ENCODE peak calls at places on chromosomes 12 and 14, in four cellular contexts. U is A549, P is right cardiac atrium, R is right lobe of liver. L is an unnamed sample.

GRCh38 chr14:96363751-96364336 is 518 bp downstream of the GSKIP start:
- DNase-seq in U (peak; percentile 55), P (no peak), R (peak; percentile 61), L (peak; percentile 22)

GRCh38 chr14:22822017-22822618 is 6.9 kb upstream of the SLC7A7 start:
- DNase-seq in U (no peak), P (no peak), R (no peak), L (no peak)

GRCh38 chr14:94143711-94144110 is 14.3 kb upstream of the IFI27L2 start:
- DNase-seq in U (no peak), P (no peak), R (no peak), L (no peak)

GRCh38 chr12:83432176-83432719 is 745.5 kb downstream of the TMTC2 start:
- DNase-seq in U (no peak), P (peak; percentile 9), R (no peak), L (peak; percentile 54)

GRCh38 chr12:124233041-124233836 is 61.7 kb upstream of the RFLNA start:
- DNase-seq in U (no peak), P (no peak), R (no peak), L (peak; percentile 56)

GRCh38 chr14:37870947-37871346 is 275.5 kb downstream of the TTC6 start:
- DNase-seq in U (no peak), P (no peak), R (no peak), L (no peak)

GRCh38 chr12:76945867-76946266 is 67.0 kb upstream of the CSRP2 start:
- DNase-seq in U (no peak), P (no peak), R (no peak), L (no peak)

GRCh38 chr14:102902086-102902485 is 20.4 kb upstream of the AMN start:
- DNase-seq in U (no peak), P (no peak), R (no peak), L (no peak)

GRCh38 chr12:130876297-130876696 is 4.4 kb downstream of the RAN start:
- DNase-seq in U (no peak), P (no peak), R (no peak), L (no peak)

GRCh38 chr12:34595749-34596733 is 573.7 kb downstream of the ALG10 start:
- DNase-seq in U (no peak), P (peak; percentile 16), R (peak; percentile 5), L (no peak)

GRCh38 chr14:21384494-21384851 is 654 bp upstream of the SUPT16H start:
- DNase-seq in U (no peak), P (no peak), R (peak; percentile 29), L (no peak)

GRCh38 chr12:8088574-8088973 is 6.5 kb downstream of the NECAP1 start:
- DNase-seq in U (no peak), P (no peak), R (no peak), L (no peak)

GRCh38 chr12:51326762-51327439 is 2.9 kb upstream of the BIN2 start:
- DNase-seq in U (peak; percentile 42), P (no peak), R (no peak), L (peak; percentile 10)

GRCh38 chr14:66503532-66503931 is 4.4 kb upstream of the GPHN start:
- DNase-seq in U (no peak), P (no peak), R (no peak), L (peak; percentile 15)

GRCh38 chr14:77111021-77111420 is 13.0 kb downstream of the CIPC start:
- DNase-seq in U (no peak), P (no peak), R (no peak), L (no peak)

GRCh38 chr12:2284857-2285256 is 232.1 kb downstream of the CACNA1C start:
- DNase-seq in U (peak; percentile 50), P (peak; percentile 93), R (peak; percentile 75), L (peak; percentile 58)

GRCh38 chr12:66403746-66404145 is 101.5 kb downstream of the HELB start:
- DNase-seq in U (no peak), P (no peak), R (no peak), L (no peak)

GRCh38 chr14:77123381-77124344 is 17.9 kb downstream of the ZDHHC22 start:
- DNase-seq in U (no peak), P (no peak), R (peak; percentile 56), L (no peak)

GRCh38 chr12:39236994-39237393 is 205.9 kb downstream of the KIF21A start:
- DNase-seq in U (peak; percentile 70), P (no peak), R (no peak), L (no peak)

GRCh38 chr12:79455314-79455713 is 235.4 kb downstream of the PAWR start:
- DNase-seq in U (no peak), P (no peak), R (no peak), L (no peak)

GRCh38 chr14:95045255-95045701 is 112.1 kb downstream of the DICER1 start:
- DNase-seq in U (no peak), P (no peak), R (no peak), L (no peak)

GRCh38 chr12:100868487-100868886 is 73.9 kb downstream of the ANO4 start:
- DNase-seq in U (no peak), P (no peak), R (no peak), L (no peak)

GRCh38 chr14:50714452-50715073 is 46.5 kb upstream of the SAV1 start:
- DNase-seq in U (peak; percentile 13), P (no peak), R (no peak), L (peak; percentile 36)

GRCh38 chr14:58705066-58705465 is 67.3 kb downstream of the DACT1 start:
- DNase-seq in U (no peak), P (no peak), R (no peak), L (no peak)

GRCh38 chr12:6089041-6089823 is 35.2 kb downstream of the VWF start:
- DNase-seq in U (peak; percentile 22), P (no peak), R (no peak), L (peak; percentile 34)

GRCh38 chr12:84502907-84503787 is 409.5 kb downstream of the SLC6A15 start:
- DNase-seq in U (peak; percentile 69), P (no peak), R (no peak), L (peak; percentile 85)

GRCh38 chr14:23123419-23123818 is 4.4 kb upstream of the CEBPE start:
- DNase-seq in U (no peak), P (peak; percentile 88), R (no peak), L (peak; percentile 58)

GRCh38 chr12:27975222-27976136 is 2.9 kb upstream of the PTHLH start:
- DNase-seq in U (peak; percentile 68), P (peak; percentile 47), R (peak; percentile 23), L (no peak)

GRCh38 chr12:193282-193681 is 20.7 kb downstream of the SLC6A12 start:
- DNase-seq in U (no peak), P (no peak), R (peak; percentile 11), L (no peak)

GRCh38 chr12:74889563-74890236 is 319.9 kb downstream of the KCNC2 start:
- DNase-seq in U (peak; percentile 49), P (no peak), R (no peak), L (peak; percentile 2)

GRCh38 chr12:26798013-26798412 is 35.0 kb downstream of the ITPR2 start:
- DNase-seq in U (no peak), P (no peak), R (no peak), L (peak; percentile 83)

GRCh38 chr12:109523071-109523470 is 45.6 kb downstream of the UBE3B start:
- DNase-seq in U (no peak), P (peak; percentile 89), R (no peak), L (no peak)

GRCh38 chr12:53222170-53223005 is 9.6 kb downstream of the RARG start:
- DNase-seq in U (no peak), P (peak; percentile 40), R (no peak), L (peak; percentile 23)
- H3K4me1 ChIP-seq in U (peaks cover 51% of the 10 kb centered on the region), P (peaks cover 8% of the 10 kb centered on the region), R (no peaks in the 10 kb centered on the region), L (peaks cover 23% of the 10 kb centered on the region)

DNA sequence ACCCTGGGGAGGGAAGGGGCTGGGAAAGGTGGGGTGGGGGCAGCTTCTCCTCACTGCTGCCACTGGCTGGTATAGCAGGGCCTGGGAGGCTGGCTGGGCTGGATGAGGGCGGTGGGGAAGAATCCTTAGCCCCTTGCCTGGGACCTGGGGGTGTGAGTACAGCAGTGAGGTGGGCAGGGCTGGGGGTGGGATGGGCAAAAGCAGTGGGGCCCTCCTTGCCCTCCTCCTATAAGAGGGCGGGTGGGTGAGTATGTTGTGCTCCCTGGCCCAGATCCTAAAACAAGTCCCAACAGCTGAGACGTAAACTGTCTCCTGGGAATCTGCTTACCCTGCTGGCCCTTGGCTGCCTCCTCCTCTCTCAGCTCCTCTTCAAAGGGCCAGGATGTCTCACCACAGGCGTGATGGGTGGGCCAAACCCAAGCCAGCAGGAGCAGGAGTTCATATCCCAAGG is 2.2 kb downstream of the NCKAP5L start:
- DNase-seq in U (no peak), P (peak; percentile 65), R (no peak), L (peak; percentile 98)
- H3K4me1 ChIP-seq in U (peaks cover 16% of the 10 kb centered on the region), P (peaks cover 30% of the 10 kb centered on the region), R (no peaks in the 10 kb centered on the region), L (peaks cover 24% of the 10 kb centered on the region)

GRCh38 chr12:93850476-93850875 is 173.3 kb downstream of the CRADD start:
- DNase-seq in U (no peak), P (no peak), R (no peak), L (no peak)
- H3K4me1 ChIP-seq in U (no peaks in the 10 kb centered on the region), P (peaks cover 12% of the 10 kb centered on the region), R (no peaks in the 10 kb centered on the region), L (no peaks in the 10 kb centered on the region)

GRCh38 chr14:68794130-68794855 is 1.4 kb upstream of the ZFP36L1 start:
- DNase-seq in U (peak; percentile 86), P (peak; percentile 95), R (peak; percentile 91), L (peak; percentile 57)

GRCh38 chr14:68793734-68794129 is 865 bp upstream of the ZFP36L1 start:
- DNase-seq in U (no peak), P (peak; percentile 76), R (no peak), L (no peak)

GRCh38 chr14:68791078-68791983 is 1.5 kb downstream of the ZFP36L1 start:
- DNase-seq in U (peak; percentile 38), P (peak; percentile 73), R (no peak), L (peak; percentile 60)

GRCh38 chr14:68792022-68792829 is 641 bp downstream of the ZFP36L1 start:
- DNase-seq in U (peak; percentile 38), P (peak; percentile 69), R (no peak), L (no peak)

DNA sequence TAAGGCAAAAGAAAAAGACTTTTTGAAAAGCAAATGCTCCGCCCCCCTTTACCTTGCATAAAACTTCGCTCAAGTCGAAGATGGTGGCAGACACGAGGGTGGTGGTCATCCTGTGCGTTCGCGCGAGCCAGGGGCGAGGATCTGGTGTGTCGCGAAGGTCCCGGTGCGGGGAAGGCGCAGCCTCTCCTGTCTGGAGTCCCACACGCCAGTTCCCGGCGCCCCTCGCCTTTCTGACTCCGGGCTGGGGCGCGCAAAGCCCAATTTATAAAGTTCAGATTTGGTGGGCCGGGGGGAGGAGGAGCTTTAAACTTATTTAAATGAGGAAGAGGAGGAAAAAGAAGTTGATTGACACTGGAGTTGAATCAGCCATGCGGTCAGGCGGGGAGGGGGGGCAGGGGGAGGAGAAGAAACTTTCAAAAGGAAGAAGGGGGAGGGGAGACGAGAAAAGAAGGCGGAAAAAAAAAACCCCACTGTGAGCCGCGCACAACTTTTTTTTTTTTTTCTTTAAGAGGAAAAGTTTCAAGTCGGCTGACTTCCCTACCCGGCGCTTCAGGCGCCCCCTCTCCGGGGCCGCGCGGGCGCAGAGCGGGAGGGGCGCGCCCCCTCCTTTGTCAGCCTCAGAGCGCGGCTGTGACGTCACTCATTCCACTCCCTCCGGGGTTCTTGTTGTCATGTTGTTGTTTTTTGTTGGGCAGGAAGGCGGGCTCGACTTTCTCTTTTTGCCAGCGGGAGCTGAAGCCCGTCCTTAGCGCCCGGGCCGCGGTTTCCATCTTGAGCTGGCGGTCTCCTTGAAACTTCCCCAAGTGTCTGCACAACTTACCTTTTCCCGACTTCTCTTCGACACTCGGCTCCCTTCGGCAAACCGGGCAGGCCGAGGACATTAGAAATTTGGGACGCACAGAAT is at the start of gene ZFP36L1:
- DNase-seq in U (peak; percentile 97), P (peak; percentile 97), R (peak; percentile 97), L (peak; percentile 92)
- H3K4me1 ChIP-seq in U (peaks cover 13% of the 10 kb centered on the region), P (peaks cover 6% of the 10 kb centered on the region), R (no peaks in the 10 kb centered on the region), L (peaks cover 9% of the 10 kb centered on the region)